ENCODE peak calls at places on chromosomes 5 and 9, in six cellular contexts. O is neuronal stem cell, H is H9, S is IMR-90, N is mesenchymal stem cell, Q is H1. B is an unnamed sample.

GRCh38 chr5:175466700-175467318 is 11.6 kb upstream of the SFXN1 start:
- DNase-seq in O (no peak), H (no peak), S (no peak), N (no peak), Q (no peak), B (no peak)

GRCh38 chr5:43753069-43753468 is 150.1 kb downstream of the NNT start:
- DNase-seq in O (no peak), H (no peak), S (no peak), N (no peak), Q (peak), B (no peak)

GRCh38 chr5:107361945-107362344 is 308.8 kb downstream of the EFNA5 start:
- DNase-seq in O (no peak), H (no peak), S (peak), N (peak), Q (no peak), B (peak)

GRCh38 chr5:77518304-77518703 is 26.2 kb upstream of the WDR41 start:
- DNase-seq in O (peak), H (no peak), S (peak), N (peak), Q (no peak), B (no peak)

GRCh38 chr9:112885324-112885723 is 5.4 kb downstream of the SLC46A2 start:
- DNase-seq in O (no peak), H (no peak), S (no peak), N (no peak), Q (no peak), B (no peak)

GRCh38 chr5:157213527-157214243 is 33.0 kb downstream of the ITK start:
- DNase-seq in O (no peak), H (no peak), S (no peak), N (no peak), Q (no peak), B (no peak)

GRCh38 chr9:128528445-128529160 is 23.8 kb upstream of the SPTAN1 start:
- DNase-seq in O (no peak), H (no peak), S (peak), N (peak), Q (no peak), B (no peak)

GRCh38 chr9:98222885-98223640 is 30.6 kb upstream of the CORO2A start:
- DNase-seq in O (no peak), H (no peak), S (peak), N (peak), Q (no peak), B (no peak)

GRCh38 chr5:16901038-16901644 is 34.9 kb downstream of the MYO10 start:
- DNase-seq in O (no peak), H (peak), S (no peak), N (no peak), Q (peak), B (no peak)

GRCh38 chr9:131713016-131713415 is 26.9 kb downstream of the RAPGEF1 start:
- DNase-seq in O (no peak), H (no peak), S (no peak), N (no peak), Q (no peak), B (peak)

GRCh38 chr5:153153086-153153485 is 337.4 kb upstream of the GRIA1 start:
- DNase-seq in O (no peak), H (no peak), S (no peak), N (peak), Q (no peak), B (no peak)

GRCh38 chr9:37433754-37434435 is 11.4 kb downstream of the GRHPR start:
- DNase-seq in O (peak), H (peak), S (peak), N (no peak), Q (no peak), B (no peak)

GRCh38 chr5:173231996-173232498 is 3.0 kb downstream of the NKX2-5 start:
- DNase-seq in O (no peak), H (no peak), S (no peak), N (peak), Q (no peak), B (no peak)

GRCh38 chr9:127184641-127185040 is 62.2 kb upstream of the ANGPTL2 start:
- DNase-seq in O (no peak), H (no peak), S (no peak), N (no peak), Q (no peak), B (no peak)

GRCh38 chr9:130624154-130624553 is 40.2 kb upstream of the PRDM12 start:
- DNase-seq in O (no peak), H (no peak), S (no peak), N (no peak), Q (no peak), B (no peak)

GRCh38 chr9:95004452-95005275 is 278.2 kb downstream of the AOPEP start:
- DNase-seq in O (no peak), H (no peak), S (no peak), N (peak), Q (peak), B (peak)

GRCh38 chr5:43078956-43079355 is 38.8 kb upstream of the ANXA2R start:
- DNase-seq in O (no peak), H (no peak), S (peak), N (peak), Q (no peak), B (peak)

GRCh38 chr9:97313746-97314145 is 6.3 kb downstream of the CCDC180 start:
- DNase-seq in O (no peak), H (no peak), S (no peak), N (no peak), Q (no peak), B (no peak)

GRCh38 chr9:131704988-131705387 is 34.9 kb downstream of the RAPGEF1 start:
- DNase-seq in O (no peak), H (no peak), S (no peak), N (no peak), Q (no peak), B (no peak)

GRCh38 chr9:114005371-114006154 is 72.5 kb downstream of the AMBP start:
- DNase-seq in O (no peak), H (peak), S (no peak), N (no peak), Q (peak), B (no peak)

GRCh38 chr5:33379757-33380156 is 61.0 kb upstream of the TARS1 start:
- DNase-seq in O (peak), H (peak), S (peak), N (peak), Q (peak), B (no peak)

GRCh38 chr5:172906436-172906835 is 52.8 kb upstream of the RPL26L1 start:
- DNase-seq in O (no peak), H (no peak), S (peak), N (peak), Q (no peak), B (no peak)

GRCh38 chr9:34515959-34516358 is 6.8 kb downstream of the ENHO start:
- DNase-seq in O (no peak), H (no peak), S (no peak), N (no peak), Q (no peak), B (no peak)

GRCh38 chr5:15737882-15738677 is 238.1 kb downstream of the FBXL7 start:
- DNase-seq in O (no peak), H (no peak), S (peak), N (no peak), Q (no peak), B (no peak)

GRCh38 chr9:120403543-120403856 is 176.5 kb downstream of the CDK5RAP2 start:
- DNase-seq in O (no peak), H (no peak), S (no peak), N (no peak), Q (no peak), B (no peak)

GRCh38 chr9:37949576-37949975 is 45.6 kb upstream of the SLC25A51 start:
- DNase-seq in O (no peak), H (no peak), S (no peak), N (no peak), Q (no peak), B (no peak)

GRCh38 chr5:54861212-54861894 is 124.0 kb downstream of the ESM1 start:
- DNase-seq in O (no peak), H (no peak), S (peak), N (no peak), Q (no peak), B (no peak)

GRCh38 chr9:90552317-90552716 is 90.3 kb downstream of the DIRAS2 start:
- DNase-seq in O (no peak), H (no peak), S (no peak), N (no peak), Q (no peak), B (no peak)

DNA sequence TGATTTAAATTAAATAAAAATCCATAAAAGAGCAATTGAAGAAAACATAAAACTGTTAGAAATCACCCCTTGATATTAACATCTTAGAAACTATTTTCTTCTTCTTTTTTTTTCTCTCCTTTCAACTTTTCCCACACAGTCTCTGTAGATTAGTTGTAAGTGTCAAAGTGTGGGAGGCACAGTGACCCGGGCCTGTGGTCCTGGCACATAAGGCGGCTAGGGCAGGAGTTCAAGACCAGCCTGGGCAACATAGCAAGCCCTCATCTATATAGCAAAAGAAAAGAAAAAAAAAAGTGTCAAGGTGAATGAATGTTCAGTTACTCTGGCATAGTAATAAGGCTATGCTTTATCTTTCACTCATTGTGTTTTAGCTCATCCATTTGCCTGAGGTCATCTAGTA is 14.2 kb downstream of the RORB start:
- DNase-seq in O (no peak), H (no peak), S (no peak), N (no peak), Q (no peak), B (no peak)
- H2AK5ac ChIP-seq in O (no peak), H (no peak), S (no peak), N (no peak), Q (no peak), B (no peak)

GRCh38 chr9:124009835-124010226 is 1.7 kb upstream of the LHX2 start:
- DNase-seq in O (no peak), H (no peak), S (no peak), N (no peak), Q (no peak), B (no peak)

GRCh38 chr9:124008307-124008854 is 3.2 kb upstream of the LHX2 start:
- DNase-seq in O (peak), H (peak), S (no peak), N (no peak), Q (peak), B (no peak)

GRCh38 chr9:124007468-124008306 is 3.9 kb upstream of the LHX2 start:
- DNase-seq in O (peak), H (no peak), S (no peak), N (no peak), Q (no peak), B (no peak)

GRCh38 chr9:124010303-124010664 is 1.3 kb upstream of the LHX2 start:
- DNase-seq in O (no peak), H (no peak), S (no peak), N (no peak), Q (no peak), B (no peak)

GRCh38 chr9:124008855-124009834 is 2.4 kb upstream of the LHX2 start:
- DNase-seq in O (peak), H (peak), S (no peak), N (no peak), Q (peak), B (no peak)
- H2AFZ ChIP-seq in O (peak), H (no peak), S (peak), N (no peak), Q (no peak), B (no peak)

DNA sequence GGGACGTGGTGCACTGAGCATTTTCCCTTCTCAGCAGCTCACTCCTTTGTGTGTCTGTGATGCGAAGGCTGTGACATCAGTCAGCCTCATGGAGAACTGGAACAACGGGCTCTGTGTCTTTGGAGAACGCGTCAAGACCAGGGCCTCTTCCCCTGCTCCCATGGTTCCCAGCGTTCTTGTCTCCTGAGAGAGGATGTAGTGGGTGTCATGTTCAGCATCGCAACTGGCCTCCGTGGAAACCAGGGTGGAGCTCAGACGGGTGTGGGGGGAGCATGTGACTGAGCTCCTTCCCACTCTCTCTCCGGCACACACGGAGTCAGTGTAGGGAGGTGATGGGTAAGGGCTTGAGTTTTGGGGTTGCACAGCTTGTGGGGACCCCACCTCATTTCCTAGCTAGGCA is 59.7 kb downstream of the TENT4A start:
- DNase-seq in O (no peak), H (no peak), S (no peak), N (no peak), Q (no peak), B (no peak)
- H3K4me2 ChIP-seq in O (no peak), H (no peak), S (no peak), N (no peak), Q (no peak), B (no peak)

DNA sequence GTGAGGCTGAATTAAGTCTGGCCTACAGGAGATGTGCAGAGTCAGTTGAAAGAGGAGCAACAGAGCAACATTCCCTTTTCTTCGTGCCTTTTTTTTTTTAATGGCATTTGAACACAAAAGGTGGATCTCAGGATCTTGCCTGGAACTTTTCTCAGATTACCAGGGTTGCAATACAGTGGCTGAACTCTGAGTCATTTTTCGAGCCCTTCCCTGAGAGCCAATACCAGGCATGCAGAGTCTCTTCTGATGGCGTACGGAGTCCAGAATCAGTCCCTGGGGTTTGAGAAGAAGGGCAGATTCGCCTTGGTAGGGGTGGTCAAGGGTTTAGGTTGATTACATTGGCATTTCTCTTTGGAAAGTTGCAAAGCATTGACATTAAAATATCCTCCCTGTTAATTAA is 271.5 kb downstream of the GAS1 start:
- DNase-seq in O (peak), H (no peak), S (no peak), N (no peak), Q (no peak), B (no peak)
- H2AK5ac ChIP-seq in O (no peak), H (no peak), S (no peak), N (no peak), Q (no peak), B (no peak)

B was measured in trophoblast cell.